ENCODE peak calls at places on chromosome 22, in five cellular contexts. E is K562, B is H1, J is HepG2, R is GM12878. F is an unnamed sample.

GRCh38 chr22:37661160-37661924 is 2.8 kb downstream of the PDXP start:
- DNase-seq in J (peak), R (no peak), E (no peak), B (no peak), F (no peak)

GRCh38 chr22:41768420-41768819 is 32.1 kb upstream of the CCDC134 start:
- DNase-seq in R (no peak), E (no peak), J (no peak), B (no peak), F (no peak)

GRCh38 chr22:24330636-24331035 is 60.0 kb downstream of the SPECC1L start:
- DNase-seq in B (no peak), J (no peak), R (no peak), E (no peak), F (no peak)

GRCh38 chr22:48101704-48102103 is 1339.3 kb downstream of the TBC1D22A start:
- DNase-seq in B (peak), R (no peak), J (no peak), E (no peak), F (no peak)

GRCh38 chr22:22752556-22753477 is 108.4 kb downstream of the GGTLC2 start:
- DNase-seq in J (no peak), B (peak), R (no peak), E (peak), F (no peak)

GRCh38 chr22:28930357-28931007 is 47.1 kb downstream of the ZNRF3 start:
- DNase-seq in R (no peak), J (no peak), B (no peak), E (no peak), F (no peak)

GRCh38 chr22:20419664-20419951 is 18.0 kb downstream of the SCARF2 start:
- DNase-seq in R (no peak), E (no peak), J (no peak), B (no peak), F (no peak)

GRCh38 chr22:34055525-34056200 is 135.4 kb upstream of the LARGE1 start:
- DNase-seq in E (peak), J (peak), B (peak), R (no peak), F (no peak)

GRCh38 chr22:48832592-48832991 is 995.1 kb downstream of the BRD1 start:
- DNase-seq in J (no peak), R (no peak), B (no peak), E (peak), F (no peak)

GRCh38 chr22:25406510-25407210 is 157.8 kb upstream of the GRK3 start:
- DNase-seq in B (no peak), E (no peak), J (peak), R (no peak), F (no peak)

DNA sequence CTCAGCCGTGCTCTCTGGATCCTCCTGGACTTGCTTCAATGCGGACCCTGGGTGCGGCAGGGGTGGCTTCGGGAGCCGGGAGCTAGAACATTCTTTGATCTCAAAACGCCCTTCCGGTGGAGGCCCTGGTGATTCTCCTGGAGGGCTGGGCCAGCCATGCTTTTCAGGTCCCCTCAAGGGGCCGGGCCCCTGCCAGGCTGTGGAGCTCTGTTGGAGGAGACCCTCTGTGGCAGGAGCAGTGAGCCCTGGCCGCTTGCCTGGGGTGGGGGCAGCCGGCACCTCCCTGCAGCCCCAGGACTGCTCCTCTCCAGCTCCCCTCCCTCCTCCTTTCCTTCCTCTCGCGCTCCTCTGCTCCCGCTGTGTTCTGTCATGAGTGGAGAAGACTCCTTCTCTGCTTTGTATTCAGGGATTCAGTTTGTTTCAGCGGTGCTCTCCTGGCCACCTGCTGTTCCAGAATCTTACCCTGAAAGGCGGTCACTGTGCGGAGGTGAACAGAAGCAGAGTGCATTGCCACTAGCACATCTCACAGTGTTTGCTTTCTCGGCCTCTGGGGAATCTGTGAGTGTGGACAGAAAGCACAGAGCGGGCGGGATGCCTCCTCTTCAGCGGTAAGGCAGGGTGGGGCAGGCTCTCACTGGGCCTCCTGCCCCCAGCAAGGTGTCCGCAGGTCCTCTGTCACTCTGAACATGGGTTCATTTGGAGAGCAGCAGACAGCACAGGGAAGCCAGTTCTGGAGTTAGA is 289.2 kb downstream of the TBC1D22A start:
- DNase-seq in R (no peak), E (no peak), J (no peak), B (no peak), F (no peak)
- TF ChIP-seq TAF1 in R (no peak), E (no peak), J (no peak), B (no peak), F (no peak)

GRCh38 chr22:39525658-39525975 is 5.3 kb downstream of the ATF4 start:
- DNase-seq in J (no peak), E (no peak), R (no peak), B (no peak), F (no peak)
- TF ChIP-seq POLR2AphosphoS5 in J (no peak), E (no peak), R (no peak), B (peak), F (no peak)

GRCh38 chr22:46007003-46007847 is 30.3 kb upstream of the WNT7B start:
- DNase-seq in E (no peak), J (no peak), B (no peak), R (no peak), F (no peak)
- TF ChIP-seq POLR2A in E (no peak), J (no peak), B (no peak), R (no peak), F (no peak)

DNA sequence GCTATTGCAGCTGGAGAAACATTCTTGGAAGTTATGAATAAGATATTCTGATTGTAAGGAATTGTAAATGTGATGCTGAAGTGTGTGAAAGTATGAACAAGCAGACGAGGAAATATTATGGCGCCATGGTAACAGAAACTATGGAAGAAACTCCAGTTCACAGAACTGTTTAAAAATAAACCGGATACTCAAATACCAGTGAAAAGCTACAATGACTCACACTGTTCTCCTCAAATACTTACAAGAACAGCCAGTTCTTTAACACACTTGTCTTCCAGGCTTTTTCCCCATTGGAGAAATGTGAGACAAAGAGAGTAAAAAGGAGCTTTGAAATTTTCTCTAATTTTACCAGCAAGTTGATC is 76.7 kb upstream of the ARFGAP3 start:
- DNase-seq in R (no peak), E (no peak), B (no peak), J (peak), F (no peak)
- TF ChIP-seq TAF1 in R (no peak), E (no peak), B (no peak), J (no peak), F (no peak)

DNA sequence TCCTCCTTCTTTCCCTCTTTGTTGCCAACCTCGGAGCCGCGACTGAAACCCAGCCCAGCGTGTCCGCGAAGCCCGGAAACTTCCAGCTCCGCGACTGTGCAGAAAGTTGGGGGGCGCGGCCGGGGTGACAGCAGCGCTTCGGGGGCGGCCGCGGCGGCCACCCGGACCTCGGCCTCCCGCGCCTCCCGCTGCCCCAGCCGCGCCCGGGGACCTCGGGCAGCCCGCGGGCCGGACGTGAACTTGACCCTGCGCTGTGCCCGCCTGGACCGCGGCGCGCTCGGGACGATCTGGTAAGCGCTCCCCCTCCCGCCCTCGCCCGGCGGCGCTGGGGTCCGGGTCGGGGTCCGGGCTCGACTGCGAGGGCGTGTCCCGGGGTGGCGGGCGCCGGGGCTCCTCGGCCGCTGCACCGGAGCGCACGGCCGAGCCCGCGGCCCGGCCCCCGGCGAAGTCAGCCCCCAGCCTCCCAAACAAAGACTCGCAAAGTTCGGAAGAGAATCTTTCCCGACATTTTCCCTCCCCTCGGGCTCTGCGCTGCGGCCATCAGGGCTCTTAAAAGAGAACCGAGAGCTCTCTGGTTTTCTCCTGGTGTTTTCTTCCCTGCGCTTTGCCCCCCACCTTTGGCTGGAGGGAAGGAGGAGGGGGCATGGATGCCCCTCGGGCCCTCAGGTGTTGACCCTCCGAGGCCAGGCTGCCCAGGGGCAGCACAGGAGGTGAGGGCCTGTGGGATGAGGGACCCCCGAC is 67.9 kb upstream of the WNT7B start:
- DNase-seq in R (no peak), J (no peak), B (peak), E (no peak), F (no peak)
- TF ChIP-seq POLR2AphosphoS5 in R (no peak), J (no peak), B (no peak), E (no peak), F (no peak)

DNA sequence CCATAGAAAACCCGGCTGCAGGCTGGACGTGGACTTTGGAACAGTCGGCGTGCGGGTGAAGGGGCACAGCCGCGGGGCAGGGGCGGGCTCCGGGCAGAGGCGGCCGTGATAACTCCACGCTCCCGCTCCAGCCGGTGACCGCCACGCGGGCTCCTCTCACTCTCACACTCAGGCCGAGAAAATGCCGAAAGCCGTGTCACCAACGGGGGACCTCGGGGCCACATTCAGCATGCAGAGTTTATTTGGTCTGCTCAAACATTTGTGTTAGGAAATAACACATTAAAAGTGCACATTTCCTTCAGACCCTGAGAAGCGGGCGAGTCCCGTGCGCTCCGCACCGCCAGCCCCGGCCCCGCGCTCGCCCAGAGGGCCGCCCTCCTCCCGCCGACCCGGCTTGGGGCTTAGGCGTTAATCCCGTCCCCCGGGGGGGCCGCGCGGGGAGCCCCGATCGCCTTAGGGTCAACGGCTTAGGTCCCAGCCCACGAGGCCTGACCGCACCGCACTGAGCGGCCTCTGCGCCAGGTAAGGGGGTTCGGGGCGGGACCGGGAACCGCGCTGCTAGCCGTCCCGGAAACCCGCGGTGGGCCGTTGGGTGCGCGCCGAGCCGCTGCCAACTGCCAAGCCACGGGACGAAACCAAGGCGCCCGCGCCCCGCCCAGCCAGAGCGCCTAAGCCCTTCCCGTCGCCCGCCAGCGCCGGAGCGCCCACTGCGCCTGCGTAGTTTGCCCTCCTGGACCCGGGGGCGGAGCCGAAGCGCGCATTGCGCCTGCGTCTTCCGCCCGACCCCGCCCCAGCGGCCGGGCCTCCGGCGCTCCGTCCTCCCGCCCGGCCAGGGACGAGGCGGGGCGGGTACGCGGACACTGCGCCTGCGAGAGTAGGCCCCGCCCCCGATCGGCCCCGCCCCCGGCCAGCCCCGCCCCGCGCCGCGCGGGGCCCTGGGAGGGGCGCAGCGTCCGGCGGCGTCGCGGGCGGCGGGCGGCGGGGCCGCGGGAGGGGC is at the start of gene ZBED4:
- DNase-seq in R (peak), E (peak), B (peak), J (peak), F (peak)
- TF ChIP-seq POLR2A in R (peak), E (peak), B (no peak), J (peak), F (peak)